ENCODE peak calls at places on chromosomes 16 and 17, in nine cellular contexts. Q is GM20000, J is GM12865, L is lung, T is HFFc6, M is upper lobe of right lung, K is endothelial cell of umbilical vein, H is Panc1, G is nephron progenitor cell. Z is an unnamed sample.

GRCh38 chr16:84883301-84883700 is 63.5 kb downstream of the CRISPLD2 start:
- DNase-seq in H (no peak), M (no peak), Q (no peak), J (no peak), K (no peak), L (no peak), G (no peak), T (no peak), Z (no peak)

GRCh38 chr17:4947411-4948165 is 742 bp downstream of the PFN1 start:
- DNase-seq in L (peak), J (peak), Q (peak), T (peak), G (peak), H (no peak), M (peak), K (peak), Z (peak)

GRCh38 chr16:70433456-70434103 is 5.3 kb downstream of the ST3GAL2 start:
- DNase-seq in M (no peak), Q (no peak), G (no peak), K (peak), H (no peak), T (peak), L (peak), J (no peak), Z (no peak)

GRCh38 chr17:77356690-77357201 is 216.0 kb downstream of the SEC14L1 start:
- DNase-seq in T (no peak), M (no peak), K (no peak), L (peak), G (no peak), J (no peak), H (no peak), Q (peak), Z (peak)

GRCh38 chr17:50532452-50533024 is at the start of gene EPN3:
- DNase-seq in M (peak), H (no peak), K (no peak), T (no peak), G (no peak), L (no peak), Q (no peak), J (no peak), Z (no peak)

GRCh38 chr17:2372681-2373080 is 28.2 kb downstream of the MNT start:
- DNase-seq in G (no peak), Q (no peak), T (no peak), L (no peak), M (no peak), J (no peak), K (no peak), H (no peak), Z (no peak)

GRCh38 chr17:27565874-27566672 is 64.9 kb upstream of the LGALS9 start:
- DNase-seq in Q (no peak), M (no peak), K (peak), H (no peak), J (no peak), T (no peak), L (no peak), G (no peak), Z (no peak)

GRCh38 chr17:957856-958421 is 21.6 kb downstream of the NXN start:
- DNase-seq in M (no peak), H (no peak), T (no peak), L (no peak), K (no peak), J (no peak), G (no peak), Q (no peak), Z (no peak)

GRCh38 chr16:53852678-53853077 is 148.7 kb downstream of the FTO start:
- DNase-seq in M (no peak), H (no peak), K (no peak), J (no peak), Q (no peak), G (no peak), L (no peak), T (no peak), Z (no peak)

GRCh38 chr17:31310877-31311276 is 3.0 kb downstream of the EVI2B start:
- DNase-seq in Q (no peak), K (no peak), H (no peak), L (no peak), J (peak), T (no peak), M (no peak), G (no peak), Z (no peak)

GRCh38 chr16:27993587-27993986 is 69.9 kb downstream of the GSG1L start:
- DNase-seq in K (no peak), L (no peak), H (no peak), M (no peak), J (peak), Q (no peak), G (no peak), T (no peak), Z (no peak)

GRCh38 chr16:85210423-85211169 is 98.3 kb upstream of the CIBAR2 start:
- DNase-seq in T (peak), Q (no peak), M (no peak), J (no peak), L (no peak), G (no peak), K (no peak), H (peak), Z (no peak)

GRCh38 chr17:43515641-43516040 is 30.5 kb downstream of the ETV4 start:
- DNase-seq in G (no peak), K (no peak), Q (no peak), L (no peak), M (no peak), H (no peak), T (no peak), J (no peak), Z (no peak)

DNA sequence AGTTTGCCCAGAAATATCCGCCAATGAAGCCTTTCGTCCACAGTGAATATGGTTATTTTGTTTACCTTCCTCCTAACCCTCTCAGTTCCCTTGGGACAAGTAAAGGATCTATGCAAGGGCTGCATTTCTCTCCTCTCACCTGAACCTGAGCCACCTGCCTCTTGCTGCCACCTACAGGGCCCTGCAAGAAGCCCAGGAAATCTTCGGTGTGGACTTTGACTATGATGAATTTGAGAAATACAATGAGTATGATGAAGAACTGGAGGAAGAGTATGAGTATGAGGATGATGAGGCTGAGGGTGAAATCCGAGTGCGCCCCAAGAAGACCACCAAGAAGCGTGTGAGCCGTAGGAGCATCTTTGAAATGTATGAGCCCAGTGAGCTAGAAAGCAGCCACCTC is 14.0 kb downstream of the SUPT6H start:
- DNase-seq in M (no peak), G (no peak), H (no peak), K (no peak), L (no peak), Q (no peak), T (no peak), J (peak), Z (no peak)
- TF ChIP-seq CTCF in M (peak), G (no peak), H (no peak), K (no peak), L (no peak), Q (peak), T (peak), J (peak), Z (peak)

DNA sequence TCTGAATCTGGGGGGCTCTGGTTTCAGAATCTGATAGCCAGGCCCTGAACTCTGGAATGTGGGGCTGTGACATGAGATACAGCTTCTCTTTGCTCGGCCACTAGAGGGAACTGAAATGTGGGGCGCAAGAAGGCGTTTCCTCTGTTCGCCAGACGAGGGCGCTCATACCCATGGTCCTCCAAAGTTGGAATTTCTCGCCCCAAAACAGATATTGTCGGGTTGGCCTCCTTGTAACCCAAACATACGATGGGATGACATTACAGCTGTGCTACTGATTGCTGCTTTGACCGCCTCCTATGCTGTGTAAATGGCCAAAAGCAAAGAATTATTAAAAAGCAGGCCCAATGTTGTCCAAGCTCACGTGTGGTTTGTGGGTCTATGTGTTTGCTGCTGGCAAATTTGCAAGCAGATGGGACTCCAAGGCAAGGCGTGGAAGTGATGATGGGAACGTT is 13.1 kb upstream of the MSI2 start:
- DNase-seq in G (peak), M (peak), K (peak), J (peak), H (peak), Q (peak), T (peak), L (peak), Z (peak)
- TF ChIP-seq CTCF in G (peak), M (peak), K (peak), J (peak), H (peak), Q (peak), T (peak), L (peak), Z (peak)

DNA sequence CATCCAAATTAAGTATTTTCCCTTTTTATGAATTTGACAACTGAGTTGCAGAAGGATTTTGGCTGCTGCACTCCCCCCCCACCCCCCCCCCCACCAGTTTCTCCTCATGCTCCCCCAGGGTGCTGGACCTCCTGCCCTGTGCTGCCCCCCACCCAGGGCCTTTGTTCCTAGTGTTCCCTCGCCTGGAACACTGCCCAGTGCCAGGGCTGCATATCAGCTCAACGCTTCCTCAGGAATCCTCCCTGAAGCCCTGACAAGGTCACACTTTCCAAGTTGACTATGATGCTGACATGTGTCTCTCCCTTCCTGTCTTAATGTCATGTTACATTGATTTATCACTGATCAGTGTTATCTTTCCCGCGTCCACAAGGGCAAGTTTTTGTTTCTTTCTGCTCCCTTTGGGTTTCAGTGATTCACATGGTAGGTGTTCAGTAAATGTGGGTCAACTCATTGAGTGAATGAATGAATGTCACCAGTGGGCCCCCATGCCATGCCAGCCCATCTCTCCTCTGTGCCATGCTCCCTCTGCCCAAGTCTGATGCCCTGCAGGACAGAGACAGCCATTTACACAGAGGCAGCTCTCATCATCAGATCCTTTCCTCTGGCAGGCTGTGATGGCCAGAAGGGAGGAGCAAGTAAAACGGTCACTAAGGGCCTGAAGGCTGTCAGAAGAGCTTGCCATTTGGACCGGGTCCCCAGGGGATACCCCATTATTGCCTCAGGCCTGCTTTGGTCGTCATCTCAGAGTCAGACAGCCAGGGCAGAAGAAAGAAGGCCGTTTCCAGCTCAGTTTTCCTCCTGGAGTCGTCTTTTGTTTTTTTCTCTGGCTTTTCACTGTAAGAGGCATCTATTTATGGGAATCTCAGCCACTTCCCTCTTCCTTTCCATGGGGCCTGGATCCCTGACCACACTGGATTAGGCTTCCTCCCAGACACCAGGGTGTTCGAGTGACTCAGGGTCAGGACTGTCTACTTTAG is 386.2 kb downstream of the SNX29 start:
- DNase-seq in L (no peak), T (no peak), G (peak), M (no peak), Q (no peak), J (no peak), K (peak), H (no peak), Z (no peak)
- TF ChIP-seq CTCF in L (no peak), T (no peak), G (no peak), M (no peak), Q (no peak), J (no peak), K (no peak), H (no peak), Z (no peak)

DNA sequence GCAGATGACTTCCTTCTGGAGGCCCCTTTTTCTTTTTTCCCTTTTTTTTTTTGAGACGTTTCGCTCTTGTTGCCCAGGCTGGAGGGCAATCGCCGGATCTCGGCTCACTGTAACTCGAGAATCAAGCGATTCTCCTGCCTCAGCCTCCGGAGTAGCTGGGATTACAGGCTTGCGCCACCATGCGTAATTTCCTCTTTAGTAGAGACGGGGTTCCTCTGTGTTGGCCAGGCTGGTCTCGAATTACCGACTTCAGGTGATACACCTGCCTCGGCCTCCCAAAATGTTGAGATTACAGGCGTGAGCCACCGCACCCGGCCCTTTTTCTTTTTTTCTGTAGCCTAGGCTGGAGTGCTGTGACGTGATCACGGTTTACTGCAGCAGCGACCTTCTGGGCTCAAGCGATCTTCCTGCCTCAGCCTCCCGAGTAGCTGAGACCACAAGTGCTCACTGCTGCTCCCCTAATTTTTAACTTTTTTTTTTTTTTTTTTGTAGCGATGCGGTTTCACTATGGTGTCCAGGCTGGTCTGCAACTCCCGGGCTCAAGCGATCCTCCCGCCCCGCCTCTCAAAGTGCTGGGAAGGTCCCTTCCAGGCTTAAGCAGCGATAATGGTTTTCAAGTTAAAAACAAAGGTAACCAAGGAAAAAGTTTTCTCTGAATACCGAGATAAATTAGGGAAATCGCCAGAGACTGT is 956 bp upstream of the IST1 start:
- DNase-seq in M (peak), L (peak), T (peak), Q (no peak), J (peak), K (peak), H (no peak), G (peak), Z (no peak)
- TF ChIP-seq CTCF in M (no peak), L (no peak), T (peak), Q (peak), J (no peak), K (no peak), H (no peak), G (no peak), Z (peak)

GRCh38 chr17:69058165-69058564 is 2.6 kb downstream of the ABCA9 start:
- DNase-seq in L (no peak), M (no peak), G (no peak), H (no peak), T (no peak), J (no peak), K (no peak), Q (no peak), Z (no peak)
- TF ChIP-seq CTCF in L (no peak), M (peak), G (no peak), H (no peak), T (no peak), J (no peak), K (no peak), Q (no peak), Z (no peak)

GRCh38 chr16:78259883-78260282 is 160.4 kb downstream of the WWOX start:
- DNase-seq in T (no peak), K (no peak), L (no peak), J (no peak), Q (no peak), M (no peak), G (peak), H (no peak), Z (no peak)
- TF ChIP-seq CTCF in T (no peak), K (no peak), L (no peak), J (no peak), Q (no peak), M (no peak), G (no peak), H (peak), Z (no peak)

GRCh38 chr16:21713549-21714368 is 50.0 kb downstream of the OTOA start:
- DNase-seq in H (no peak), J (no peak), G (no peak), T (no peak), M (no peak), K (no peak), L (no peak), Q (no peak), Z (no peak)

GRCh38 chr16:21708533-21709115 is 44.9 kb downstream of the OTOA start:
- DNase-seq in H (peak), K (peak), Q (peak), J (peak), G (peak), T (peak), M (peak), L (peak), Z (peak)

GRCh38 chr16:21710938-21711337 is 47.2 kb downstream of the OTOA start:
- DNase-seq in G (no peak), H (no peak), K (no peak), J (no peak), T (no peak), Q (no peak), L (no peak), M (no peak), Z (no peak)
- TF ChIP-seq CTCF in G (no peak), H (no peak), K (no peak), J (no peak), T (peak), Q (no peak), L (no peak), M (no peak), Z (no peak)

GRCh38 chr17:74134991-74135390 is 68.5 kb upstream of the RPL38 start:
- DNase-seq in K (no peak), T (no peak), H (no peak), J (no peak), M (no peak), L (no peak), G (no peak), Q (no peak), Z (no peak)
- TF ChIP-seq CTCF in K (no peak), T (no peak), H (no peak), J (no peak), M (no peak), L (no peak), G (no peak), Q (no peak), Z (no peak)

DNA sequence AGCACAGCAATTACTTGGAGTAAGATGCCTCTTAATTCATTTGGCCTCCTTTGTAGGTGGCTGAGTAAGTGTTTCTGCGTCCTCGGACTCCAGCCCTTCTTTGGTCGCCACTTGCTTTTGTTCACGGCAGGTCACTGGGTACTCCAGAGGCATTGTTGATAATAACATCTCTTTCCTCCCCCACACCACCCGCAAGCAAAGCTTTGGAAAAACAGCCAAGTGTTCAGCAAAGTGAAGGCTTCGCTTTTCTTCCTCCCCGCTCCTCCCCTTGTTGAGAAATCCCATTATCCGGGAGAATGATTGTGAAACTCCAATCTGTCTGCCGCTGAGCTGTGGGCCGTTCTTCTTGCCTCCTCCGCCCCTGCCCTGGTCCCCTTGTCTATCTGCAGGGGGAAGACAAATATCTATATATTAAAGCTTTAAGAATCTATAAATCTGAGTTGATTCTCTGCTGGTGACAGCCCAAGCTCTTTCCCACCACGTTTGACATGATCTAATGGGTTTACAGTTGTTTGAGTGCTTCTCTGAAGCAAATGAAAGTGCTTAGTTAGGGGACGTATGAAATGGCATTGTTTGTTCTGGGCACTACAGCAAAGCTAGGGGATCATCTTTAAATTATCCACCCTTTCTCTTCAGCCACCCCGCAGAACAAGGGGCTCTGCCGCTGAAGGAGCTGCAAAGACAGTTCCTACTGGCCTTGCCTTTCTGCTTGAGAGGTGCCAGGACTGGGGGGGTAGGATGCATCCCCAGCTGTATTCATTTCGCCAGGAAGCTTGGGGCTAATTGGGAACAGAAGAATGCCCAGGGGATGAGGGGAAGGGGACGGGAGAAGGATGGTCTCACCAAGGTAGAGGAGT is 167.1 kb downstream of the CCDC182 start:
- DNase-seq in K (no peak), J (no peak), G (no peak), L (peak), T (peak), M (no peak), H (no peak), Q (no peak), Z (no peak)
- TF ChIP-seq CTCF in K (no peak), J (no peak), G (no peak), L (no peak), T (no peak), M (no peak), H (no peak), Q (no peak), Z (no peak)